ENCODE peak calls at places on chromosomes 16 and 17, in nine cellular contexts. One of them, this sample, is unnamed.

GRCh38 chr16:56558024-56558747 is 6.7 kb upstream of the MT4 start:
- DNase-seq in heart left ventricle: no peak
- DNase-seq in AG09309: peak; percentile 55
- DNase-seq in prostate gland: no peak
- DNase-seq in fibroblast of pulmonary artery: peak; percentile 29
- DNase-seq in Peyer's patch: no peak
- DNase-seq in upper lobe of right lung: peak; percentile 23
- DNase-seq in SK-N-SH: peak; percentile 47
- DNase-seq in psoas muscle: peak; percentile 53
- DNase-seq in this sample: no peak

GRCh38 chr17:19728114-19728495 is 11.7 kb upstream of the SLC47A2 start:
- DNase-seq in heart left ventricle: peak; percentile 95
- DNase-seq in AG09309: peak; percentile 68
- DNase-seq in prostate gland: peak; percentile 88
- DNase-seq in fibroblast of pulmonary artery: peak; percentile 91
- DNase-seq in Peyer's patch: peak; percentile 77
- DNase-seq in upper lobe of right lung: peak; percentile 91
- DNase-seq in SK-N-SH: peak; percentile 88
- DNase-seq in psoas muscle: peak; percentile 95
- DNase-seq in this sample: peak; percentile 77

GRCh38 chr16:57299009-57299718 is 14.7 kb upstream of the PLLP start:
- DNase-seq in heart left ventricle: no peak
- DNase-seq in AG09309: no peak
- DNase-seq in prostate gland: no peak
- DNase-seq in fibroblast of pulmonary artery: no peak
- DNase-seq in Peyer's patch: peak; percentile 26
- DNase-seq in upper lobe of right lung: no peak
- DNase-seq in SK-N-SH: peak; percentile 69
- DNase-seq in psoas muscle: no peak
- DNase-seq in this sample: no peak

GRCh38 chr17:9090641-9091096 is 69.4 kb downstream of the NTN1 start:
- DNase-seq in heart left ventricle: no peak
- DNase-seq in AG09309: no peak
- DNase-seq in prostate gland: no peak
- DNase-seq in fibroblast of pulmonary artery: no peak
- DNase-seq in Peyer's patch: no peak
- DNase-seq in upper lobe of right lung: no peak
- DNase-seq in SK-N-SH: no peak
- DNase-seq in psoas muscle: no peak
- DNase-seq in this sample: peak; percentile 27

GRCh38 chr17:58085039-58085715 is 2.0 kb downstream of the DYNLL2 start:
- DNase-seq in heart left ventricle: no peak
- DNase-seq in AG09309: no peak
- DNase-seq in prostate gland: no peak
- DNase-seq in fibroblast of pulmonary artery: no peak
- DNase-seq in Peyer's patch: no peak
- DNase-seq in upper lobe of right lung: no peak
- DNase-seq in SK-N-SH: no peak
- DNase-seq in psoas muscle: no peak
- DNase-seq in this sample: no peak

GRCh38 chr17:15655162-15655561 is 28.9 kb downstream of the TRIM16 start:
- DNase-seq in heart left ventricle: no peak
- DNase-seq in AG09309: no peak
- DNase-seq in prostate gland: no peak
- DNase-seq in fibroblast of pulmonary artery: no peak
- DNase-seq in Peyer's patch: no peak
- DNase-seq in upper lobe of right lung: no peak
- DNase-seq in SK-N-SH: no peak
- DNase-seq in psoas muscle: no peak
- DNase-seq in this sample: no peak

GRCh38 chr16:87896924-87897562 is 27.7 kb upstream of the SLC7A5 start:
- DNase-seq in heart left ventricle: no peak
- DNase-seq in AG09309: no peak
- DNase-seq in prostate gland: no peak
- DNase-seq in fibroblast of pulmonary artery: no peak
- DNase-seq in Peyer's patch: no peak
- DNase-seq in upper lobe of right lung: no peak
- DNase-seq in SK-N-SH: no peak
- DNase-seq in psoas muscle: no peak
- DNase-seq in this sample: no peak

GRCh38 chr17:36661047-36661666 is 59.8 kb downstream of the MRM1 start:
- DNase-seq in heart left ventricle: no peak
- DNase-seq in AG09309: no peak
- DNase-seq in prostate gland: no peak
- DNase-seq in fibroblast of pulmonary artery: no peak
- DNase-seq in Peyer's patch: no peak
- DNase-seq in upper lobe of right lung: no peak
- DNase-seq in SK-N-SH: peak; percentile 72
- DNase-seq in psoas muscle: no peak
- DNase-seq in this sample: no peak

GRCh38 chr17:67829331-67829730 is 4.0 kb downstream of the BPTF start:
- DNase-seq in heart left ventricle: no peak
- DNase-seq in AG09309: no peak
- DNase-seq in prostate gland: no peak
- DNase-seq in fibroblast of pulmonary artery: no peak
- DNase-seq in Peyer's patch: no peak
- DNase-seq in upper lobe of right lung: no peak
- DNase-seq in SK-N-SH: no peak
- DNase-seq in psoas muscle: no peak
- DNase-seq in this sample: no peak

GRCh38 chr16:48511716-48512115 is 98.3 kb downstream of the N4BP1 start:
- DNase-seq in heart left ventricle: no peak
- DNase-seq in AG09309: no peak
- DNase-seq in prostate gland: no peak
- DNase-seq in fibroblast of pulmonary artery: no peak
- DNase-seq in Peyer's patch: no peak
- DNase-seq in upper lobe of right lung: no peak
- DNase-seq in SK-N-SH: no peak
- DNase-seq in psoas muscle: no peak
- DNase-seq in this sample: no peak

GRCh38 chr16:23119570-23119969 is 29.7 kb downstream of the USP31 start:
- DNase-seq in heart left ventricle: no peak
- DNase-seq in AG09309: peak; percentile 46
- DNase-seq in prostate gland: no peak
- DNase-seq in fibroblast of pulmonary artery: peak; percentile 74
- DNase-seq in Peyer's patch: no peak
- DNase-seq in upper lobe of right lung: no peak
- DNase-seq in SK-N-SH: no peak
- DNase-seq in psoas muscle: no peak
- DNase-seq in this sample: no peak

GRCh38 chr17:58176200-58176599 is 9.4 kb downstream of the OR4D2 start:
- DNase-seq in heart left ventricle: no peak
- DNase-seq in AG09309: no peak
- DNase-seq in prostate gland: no peak
- DNase-seq in fibroblast of pulmonary artery: peak; percentile 42
- DNase-seq in Peyer's patch: no peak
- DNase-seq in upper lobe of right lung: no peak
- DNase-seq in SK-N-SH: no peak
- DNase-seq in psoas muscle: no peak
- DNase-seq in this sample: no peak

DNA sequence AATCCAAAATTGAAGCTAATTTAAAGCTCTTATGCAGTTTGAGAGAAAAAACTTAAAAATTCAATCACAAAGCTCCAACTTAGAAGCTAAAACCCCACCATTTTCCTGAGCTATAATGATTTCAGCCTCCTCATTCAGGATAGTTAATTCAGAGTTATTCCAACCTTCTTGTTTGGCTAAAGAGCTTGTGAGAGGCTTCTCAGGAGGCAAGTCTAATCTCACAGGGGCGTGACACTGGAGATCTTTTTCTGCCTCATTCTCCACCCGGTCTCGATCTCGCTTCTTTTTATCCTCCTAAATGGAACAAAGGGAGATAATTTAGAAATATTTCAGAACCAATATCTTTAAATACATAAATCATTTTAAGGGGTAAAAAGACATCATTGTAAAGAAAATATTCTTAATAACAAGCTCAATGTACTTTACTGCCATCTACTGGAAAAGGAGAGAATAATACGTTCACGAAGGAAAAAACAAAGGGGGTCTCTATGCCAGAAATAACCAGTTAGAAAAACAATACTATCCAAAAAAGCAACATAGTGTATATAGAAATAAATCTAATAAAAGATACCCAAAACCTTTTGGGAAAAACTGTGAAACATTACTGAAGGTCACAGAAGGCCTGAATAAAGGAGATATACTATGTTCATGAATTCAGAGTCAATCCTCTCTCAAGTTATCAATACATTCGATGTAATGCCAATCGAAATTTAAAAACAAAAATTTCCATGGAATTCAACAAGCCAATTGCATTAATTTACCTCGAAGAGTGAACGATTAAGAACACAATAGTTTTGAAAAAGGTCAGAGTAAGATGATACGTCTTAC is 13.9 kb downstream of the BRD7 start:
- DNase-seq in heart left ventricle: no peak
- DNase-seq in AG09309: no peak
- DNase-seq in prostate gland: no peak
- DNase-seq in fibroblast of pulmonary artery: peak; percentile 44
- DNase-seq in Peyer's patch: no peak
- DNase-seq in upper lobe of right lung: no peak
- DNase-seq in SK-N-SH: peak; percentile 58
- DNase-seq in psoas muscle: no peak
- DNase-seq in this sample: no peak
- TF ChIP-seq CTCF in heart left ventricle: peak; percentile 67
- TF ChIP-seq CTCF in AG09309: peak; percentile 49
- TF ChIP-seq CTCF in prostate gland: peak; percentile 29
- TF ChIP-seq CTCF in fibroblast of pulmonary artery: peak; percentile 56
- TF ChIP-seq CTCF in Peyer's patch: peak; percentile 56
- TF ChIP-seq CTCF in upper lobe of right lung: peak; percentile 71
- TF ChIP-seq CTCF in SK-N-SH: peak; percentile 84
- TF ChIP-seq CTCF in psoas muscle: peak; percentile 61
- TF ChIP-seq CTCF in this sample: peak; percentile 64

GRCh38 chr17:29393451-29393850 is 3.3 kb downstream of the TAOK1 start:
- DNase-seq in heart left ventricle: no peak
- DNase-seq in AG09309: no peak
- DNase-seq in prostate gland: no peak
- DNase-seq in fibroblast of pulmonary artery: peak; percentile 67
- DNase-seq in Peyer's patch: no peak
- DNase-seq in upper lobe of right lung: no peak
- DNase-seq in SK-N-SH: no peak
- DNase-seq in psoas muscle: no peak
- DNase-seq in this sample: no peak
- H3K4me3 ChIP-seq in heart left ventricle: no peak overlapping the region
- H3K4me3 ChIP-seq in AG09309: no peak overlapping the region
- H3K4me3 ChIP-seq in prostate gland: no peak overlapping the region
- H3K4me3 ChIP-seq in fibroblast of pulmonary artery: no peak overlapping the region
- H3K4me3 ChIP-seq in Peyer's patch: no peak overlapping the region
- H3K4me3 ChIP-seq in upper lobe of right lung: no peak overlapping the region
- H3K4me3 ChIP-seq in SK-N-SH: no peak overlapping the region
- H3K4me3 ChIP-seq in psoas muscle: peak overlapping the region; percentile 99
- H3K4me3 ChIP-seq in this sample: no peak overlapping the region

DNA sequence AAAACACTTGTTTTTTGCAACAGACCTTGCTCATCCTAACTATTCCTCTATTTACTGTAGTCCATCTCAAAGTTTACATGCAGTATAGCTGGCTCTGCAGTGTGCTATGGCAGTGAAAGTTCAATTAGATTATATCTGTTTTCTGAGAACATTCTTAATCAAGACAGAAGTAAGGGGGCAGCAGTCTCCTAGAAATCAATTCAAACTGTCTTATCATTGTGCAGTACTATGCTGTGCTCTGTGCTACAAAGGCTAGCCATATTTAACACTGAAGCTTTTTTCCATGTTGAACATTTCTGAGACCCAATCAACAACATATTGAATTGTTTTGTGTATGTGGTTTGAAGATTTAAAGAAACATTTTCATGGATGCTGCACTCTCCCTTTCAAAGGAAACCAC is 11.4 kb downstream of the NETO2 start:
- DNase-seq in heart left ventricle: no peak
- DNase-seq in AG09309: no peak
- DNase-seq in prostate gland: no peak
- DNase-seq in fibroblast of pulmonary artery: peak; percentile 35
- DNase-seq in Peyer's patch: no peak
- DNase-seq in upper lobe of right lung: no peak
- DNase-seq in SK-N-SH: no peak
- DNase-seq in psoas muscle: no peak
- DNase-seq in this sample: no peak
- TF ChIP-seq CTCF in heart left ventricle: no peak
- TF ChIP-seq CTCF in AG09309: no peak
- TF ChIP-seq CTCF in prostate gland: no peak
- TF ChIP-seq CTCF in fibroblast of pulmonary artery: no peak
- TF ChIP-seq CTCF in Peyer's patch: no peak
- TF ChIP-seq CTCF in upper lobe of right lung: no peak
- TF ChIP-seq CTCF in SK-N-SH: peak; percentile 16
- TF ChIP-seq CTCF in psoas muscle: no peak
- TF ChIP-seq CTCF in this sample: no peak

DNA sequence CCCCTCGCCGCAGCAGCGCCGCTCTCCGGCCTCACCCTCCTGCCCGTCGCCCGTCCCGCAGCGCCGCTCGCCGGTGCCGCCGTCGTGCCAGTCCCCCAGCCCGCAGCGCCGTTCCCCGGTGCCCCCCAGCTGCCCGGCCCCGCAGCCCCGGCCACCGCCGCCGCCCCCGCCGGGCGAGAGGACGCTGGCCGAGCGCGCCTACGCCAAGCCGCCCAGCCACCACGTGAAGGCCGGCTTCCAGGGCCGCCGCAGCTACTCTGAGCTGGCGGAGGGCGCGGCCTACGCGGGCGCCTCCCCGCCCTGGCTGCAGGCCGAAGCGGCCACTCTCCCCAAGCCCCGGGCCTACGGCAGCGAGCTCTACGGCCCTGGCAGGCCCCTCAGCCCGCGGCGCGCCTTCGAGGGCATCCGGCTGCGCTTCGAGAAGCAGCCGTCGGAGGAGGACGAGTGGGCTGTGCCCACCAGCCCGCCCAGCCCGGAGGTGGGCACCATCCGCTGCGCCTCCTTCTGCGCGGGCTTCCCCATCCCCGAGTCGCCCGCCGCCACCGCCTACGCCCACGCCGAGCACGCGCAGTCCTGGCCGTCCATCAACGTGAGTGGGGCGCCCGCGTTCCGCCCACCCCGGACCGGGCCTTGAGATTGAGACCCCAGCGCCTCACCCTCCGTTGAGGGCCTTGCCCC is 15.0 kb downstream of the TBKBP1 start:
- DNase-seq in heart left ventricle: peak; percentile 63
- DNase-seq in AG09309: no peak
- DNase-seq in prostate gland: no peak
- DNase-seq in fibroblast of pulmonary artery: peak; percentile 48
- DNase-seq in Peyer's patch: no peak
- DNase-seq in upper lobe of right lung: no peak
- DNase-seq in SK-N-SH: no peak
- DNase-seq in psoas muscle: no peak
- DNase-seq in this sample: peak; percentile 66
- H3K4me3 ChIP-seq in heart left ventricle: peak overlapping the region; percentile 59
- H3K4me3 ChIP-seq in AG09309: no peak overlapping the region
- H3K4me3 ChIP-seq in prostate gland: no peak overlapping the region
- H3K4me3 ChIP-seq in fibroblast of pulmonary artery: no peak overlapping the region
- H3K4me3 ChIP-seq in Peyer's patch: no peak overlapping the region
- H3K4me3 ChIP-seq in upper lobe of right lung: peak overlapping the region; percentile 23
- H3K4me3 ChIP-seq in SK-N-SH: no peak overlapping the region
- H3K4me3 ChIP-seq in psoas muscle: peak overlapping the region; percentile 43
- H3K4me3 ChIP-seq in this sample: peak overlapping the region; percentile 39